ENCODE peak calls at places on chromosomes 11 and 22, in ten cellular contexts. M is AG04449, Q is upper lobe of right lung, L is RWPE1, O is ascending aorta, X is BJ, K is dorsolateral prefrontal cortex, H is lower lobe of right lung, C is uterus, I is coronary artery. P is an unnamed sample.

GRCh38 chr11:121479355-121479754 is 26.6 kb upstream of the SORL1-AS1 start:
- DNase-seq in Q (no peak), I (no peak), L (no peak), C (no peak), K (no peak), O (no peak), H (no peak), M (no peak), X (no peak), P (no peak)

GRCh38 chr11:3357994-3358676 is 20.8 kb downstream of the ZNF195 start:
- DNase-seq in L (no peak), X (no peak), C (no peak), I (no peak), H (no peak), M (no peak), K (no peak), Q (no peak), O (no peak), P (no peak)

GRCh38 chr11:16785520-16786128 is 47.2 kb downstream of the C11orf58 start:
- DNase-seq in O (peak), L (peak), I (peak), C (peak), K (peak), H (peak), Q (peak), M (no peak), X (no peak), P (peak)

GRCh38 chr22:42350373-42350772 is 79.9 kb upstream of the TCF20 start:
- DNase-seq in L (no peak), I (no peak), O (no peak), H (no peak), K (no peak), X (no peak), Q (no peak), M (no peak), C (no peak), P (no peak)

GRCh38 chr11:100578966-100579365 is 108.1 kb upstream of the ARHGAP42 start:
- DNase-seq in H (no peak), C (no peak), L (no peak), O (no peak), Q (no peak), X (no peak), M (no peak), K (no peak), I (no peak), P (no peak)

GRCh38 chr11:134244593-134244992 is 8.6 kb downstream of the THYN1 start:
- DNase-seq in M (no peak), O (no peak), L (no peak), H (no peak), I (no peak), C (no peak), Q (no peak), K (no peak), X (no peak), P (peak)

GRCh38 chr22:20577045-20577444 is 69.6 kb downstream of the MED15 start:
- DNase-seq in H (no peak), L (no peak), M (no peak), Q (no peak), O (no peak), X (no peak), I (no peak), C (no peak), K (no peak), P (no peak)

GRCh38 chr11:77322926-77323590 is 21.6 kb upstream of the GDPD4 start:
- DNase-seq in Q (no peak), M (no peak), L (no peak), C (no peak), H (no peak), K (no peak), X (no peak), O (no peak), I (no peak), P (no peak)

GRCh38 chr11:102517670-102518069 is 12.9 kb downstream of the MMP7 start:
- DNase-seq in M (no peak), H (no peak), C (no peak), L (no peak), K (no peak), I (no peak), Q (no peak), O (no peak), X (no peak), P (no peak)

GRCh38 chr11:16326679-16327297 is 29.6 kb downstream of the SOX6 start:
- DNase-seq in C (no peak), L (no peak), K (no peak), X (no peak), O (no peak), M (peak), I (no peak), H (no peak), Q (no peak), P (no peak)

GRCh38 chr22:22945195-22945594 is 57.6 kb downstream of the IGLL5 start:
- DNase-seq in C (no peak), Q (peak), X (no peak), I (no peak), H (no peak), K (no peak), M (no peak), O (no peak), L (no peak), P (no peak)

GRCh38 chr22:32331236-32331917 is 26.3 kb upstream of the RFPL3 start:
- DNase-seq in K (no peak), M (no peak), I (peak), C (no peak), Q (peak), L (no peak), X (no peak), H (no peak), O (peak), P (no peak)

DNA sequence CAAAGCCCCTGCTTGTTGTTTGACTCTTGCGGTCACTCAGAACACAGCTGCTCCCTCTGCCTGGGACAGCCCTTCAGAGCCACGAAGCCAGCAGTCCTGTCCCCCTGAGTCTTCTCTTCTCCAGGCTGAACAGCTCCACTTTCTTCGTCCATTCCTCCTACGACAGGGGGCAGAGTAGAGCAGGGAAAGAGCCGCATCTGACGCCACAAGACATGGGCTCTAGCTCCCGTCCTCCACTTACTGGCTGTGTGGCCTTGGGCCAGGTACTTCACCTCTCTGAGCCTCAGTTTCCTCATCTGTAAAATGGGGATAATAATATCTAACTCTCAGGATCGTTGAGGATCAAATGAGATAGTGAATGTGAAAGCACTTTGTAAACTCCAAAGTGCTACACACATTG is 29.9 kb downstream of the CHRDL2 start:
- DNase-seq in L (no peak), M (no peak), Q (no peak), C (no peak), O (no peak), K (no peak), H (no peak), I (no peak), X (no peak), P (no peak)
- TF ChIP-seq CTCF in L (no peak), M (peak), Q (peak), C (no peak), O (no peak), K (no peak), H (no peak), I (no peak), X (peak), P (no peak)

GRCh38 chr11:78497309-78497708 is 77.4 kb downstream of the NARS2 start:
- DNase-seq in H (no peak), X (no peak), K (no peak), M (no peak), L (no peak), I (no peak), Q (no peak), C (no peak), O (no peak), P (no peak)

GRCh38 chr11:78492973-78493372 is 75.4 kb upstream of the GAB2 start:
- DNase-seq in Q (no peak), H (no peak), I (no peak), K (no peak), O (no peak), C (no peak), M (no peak), X (no peak), L (no peak), P (no peak)

GRCh38 chr11:78489184-78489583 is 71.6 kb upstream of the GAB2 start:
- DNase-seq in M (no peak), O (no peak), C (no peak), Q (no peak), I (no peak), X (no peak), H (no peak), L (no peak), K (no peak), P (no peak)

DNA sequence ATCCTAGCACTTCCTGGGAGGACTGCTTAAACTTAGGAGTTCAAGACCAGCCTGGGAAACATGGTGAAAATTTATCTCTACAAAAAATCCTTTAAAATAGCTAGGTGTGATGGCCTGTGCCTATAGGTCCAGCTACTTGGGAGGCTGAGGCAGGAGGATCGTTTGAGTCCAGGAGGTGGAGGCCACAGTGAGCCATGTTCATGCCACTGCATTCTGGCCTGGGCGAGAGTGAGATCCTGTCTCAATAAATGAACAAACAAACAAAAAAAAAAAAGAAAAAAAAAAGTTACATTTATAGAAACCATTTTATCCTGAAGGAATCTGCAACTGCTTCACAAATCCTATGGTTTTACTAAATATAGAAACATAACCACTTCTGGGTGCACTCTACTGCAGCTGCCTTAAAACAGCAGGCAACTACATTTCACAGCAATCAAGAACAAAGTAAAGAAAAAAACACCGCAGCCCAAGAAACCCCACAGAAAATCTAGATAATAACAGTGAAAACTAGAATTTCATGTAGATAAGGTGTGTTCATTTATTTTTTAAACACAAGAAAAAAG is 75.9 kb upstream of the GAB2 start:
- DNase-seq in X (no peak), O (no peak), Q (no peak), M (no peak), L (no peak), K (no peak), C (no peak), I (no peak), H (no peak), P (no peak)
- TF ChIP-seq CTCF in X (no peak), O (no peak), Q (no peak), M (no peak), L (no peak), K (no peak), C (no peak), I (no peak), H (no peak), P (no peak)

DNA sequence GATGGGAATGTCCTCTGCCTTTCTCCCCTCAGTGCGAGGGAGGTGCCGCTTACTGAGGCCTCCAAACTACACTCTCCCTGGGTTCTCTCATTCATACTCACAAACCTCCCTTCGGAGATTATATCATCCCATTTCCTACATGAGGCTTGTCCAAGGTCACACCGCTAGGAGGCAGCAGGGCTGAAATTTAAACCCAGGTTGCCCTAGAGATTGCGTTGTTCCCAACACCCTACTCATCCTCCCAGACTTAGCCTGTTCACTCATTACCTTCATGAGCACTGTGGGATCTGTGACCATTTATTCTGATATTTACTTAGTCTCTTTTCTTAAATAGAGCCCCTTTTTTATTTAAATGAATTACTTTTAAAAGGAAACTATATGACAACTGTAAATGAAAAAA is 31.1 kb downstream of the SDHAF2 start:
- DNase-seq in L (no peak), X (no peak), K (no peak), C (no peak), M (no peak), I (no peak), O (no peak), Q (no peak), H (no peak), P (no peak)
- TF ChIP-seq CTCF in L (no peak), X (no peak), K (no peak), C (no peak), M (no peak), I (no peak), O (no peak), Q (no peak), H (no peak), P (no peak)

GRCh38 chr11:92388380-92388779 is 163.8 kb downstream of the FAT3 start:
- DNase-seq in M (no peak), K (no peak), L (no peak), O (no peak), Q (no peak), H (no peak), I (no peak), X (no peak), C (no peak), P (no peak)
- TF ChIP-seq CTCF in M (no peak), K (no peak), L (no peak), O (no peak), Q (no peak), H (no peak), I (no peak), X (peak), C (no peak), P (no peak)

GRCh38 chr11:126413426-126413825 is 57.9 kb downstream of the ST3GAL4 start:
- DNase-seq in C (no peak), M (no peak), Q (no peak), K (no peak), H (no peak), O (no peak), L (no peak), I (no peak), X (no peak), P (no peak)

GRCh38 chr11:126414615-126415014 is 59.1 kb downstream of the ST3GAL4 start:
- DNase-seq in O (peak), L (no peak), I (no peak), X (no peak), K (no peak), Q (no peak), M (no peak), H (peak), C (no peak), P (peak)

GRCh38 chr11:126413843-126414405 is 58.4 kb downstream of the ST3GAL4 start:
- DNase-seq in M (no peak), Q (no peak), L (no peak), C (no peak), X (no peak), I (no peak), K (no peak), H (no peak), O (no peak), P (no peak)

GRCh38 chr11:126410649-126411048 is 55.2 kb downstream of the ST3GAL4 start:
- DNase-seq in O (no peak), I (peak), H (peak), K (no peak), M (no peak), L (no peak), X (no peak), Q (no peak), C (no peak), P (no peak)

GRCh38 chr11:126411971-126412381 is 56.5 kb downstream of the ST3GAL4 start:
- DNase-seq in L (no peak), M (no peak), Q (no peak), K (no peak), H (no peak), X (no peak), I (peak), C (no peak), O (no peak), P (no peak)
- TF ChIP-seq CTCF in L (no peak), M (no peak), Q (peak), K (no peak), H (no peak), X (peak), I (no peak), C (no peak), O (no peak), P (no peak)

GRCh38 chr22:30755760-30756124 is 61.1 kb downstream of the OSBP2 start:
- DNase-seq in L (no peak), I (no peak), X (no peak), C (no peak), H (no peak), M (no peak), O (no peak), Q (no peak), K (no peak), P (no peak)
- TF ChIP-seq CTCF in L (no peak), I (no peak), X (no peak), C (no peak), H (no peak), M (no peak), O (no peak), Q (no peak), K (no peak), P (no peak)

GRCh38 chr22:44391026-44391425 is 78.3 kb upstream of the SHISAL1 start:
- DNase-seq in C (no peak), O (peak), H (no peak), K (no peak), I (peak), L (no peak), Q (no peak), M (no peak), X (no peak), P (no peak)
- TF ChIP-seq CTCF in C (no peak), O (no peak), H (no peak), K (no peak), I (no peak), L (no peak), Q (no peak), M (no peak), X (no peak), P (no peak)

P was measured in Calu3.